ENCODE peak calls at places on chromosomes 12 and 14, in eight cellular contexts. V is type B pancreatic cell; I is thoracic aorta; G is activated CD8-positive, alpha-beta memory T cell treated with anti-CD3 and anti-CD28 coated beads for 4 hours; W is psoas muscle; T is effector memory CD4-positive, alpha-beta T cell; N is ureter; X is fibroblast of the aortic adventitia. B is an unnamed sample.

GRCh38 chr12:75660107-75660530 is 148.7 kb upstream of the KRR1 start:
- DNase-seq in N (no peak), T (no peak), X (peak), V (no peak), W (no peak), G (no peak), I (no peak), B (no peak)

GRCh38 chr12:11039171-11039570 is 8.0 kb upstream of the TAS2R31 start:
- DNase-seq in I (no peak), T (no peak), X (no peak), G (no peak), V (no peak), W (no peak), N (no peak), B (no peak)

GRCh38 chr12:46164186-46164585 is 104.7 kb downstream of the SLC38A1 start:
- DNase-seq in T (no peak), V (no peak), W (no peak), N (no peak), X (no peak), I (no peak), G (no peak), B (no peak)

GRCh38 chr12:74401035-74401434 is 136.6 kb upstream of the ATXN7L3B start:
- DNase-seq in N (no peak), X (no peak), W (no peak), V (no peak), G (no peak), I (no peak), T (no peak), B (no peak)

GRCh38 chr14:55297611-55298323 is 26.5 kb downstream of the FBXO34 start:
- DNase-seq in G (no peak), N (peak), V (no peak), I (no peak), T (peak), X (no peak), W (no peak), B (no peak)

GRCh38 chr12:122661246-122661645 is 41.9 kb downstream of the HCAR2 start:
- DNase-seq in V (no peak), W (no peak), T (no peak), N (no peak), G (no peak), X (no peak), I (no peak), B (no peak)

GRCh38 chr12:95212576-95212975 is 4.7 kb downstream of the FGD6 start:
- DNase-seq in X (no peak), G (no peak), T (no peak), N (no peak), W (no peak), I (no peak), V (no peak), B (no peak)

GRCh38 chr12:53047221-53048032 is 2.4 kb upstream of the TNS2 start:
- DNase-seq in N (peak), W (peak), T (peak), V (peak), X (peak), I (no peak), G (peak), B (no peak)

GRCh38 chr12:111596985-111597730 is 2.0 kb downstream of the ATXN2 start:
- DNase-seq in T (no peak), W (peak), X (peak), N (peak), V (no peak), G (no peak), I (no peak), B (peak)

GRCh38 chr12:49885663-49886461 is 17.8 kb downstream of the FAIM2 start:
- DNase-seq in W (no peak), I (no peak), G (no peak), N (no peak), T (no peak), V (no peak), X (no peak), B (peak)

GRCh38 chr14:55074662-55075061 is 23.2 kb downstream of the MAPK1IP1L start:
- DNase-seq in I (no peak), V (no peak), N (no peak), X (no peak), W (no peak), G (no peak), T (no peak), B (no peak)

GRCh38 chr14:96001866-96002510 is 37.2 kb upstream of the C14orf132 start:
- DNase-seq in G (no peak), N (no peak), T (no peak), W (no peak), V (no peak), I (no peak), X (no peak), B (no peak)

GRCh38 chr12:113961921-113962710 is 4.0 kb downstream of the RBM19 start:
- DNase-seq in X (peak), T (no peak), N (no peak), V (no peak), G (no peak), I (no peak), W (no peak), B (no peak)

GRCh38 chr12:29073631-29074239 is 75.3 kb upstream of the FAR2 start:
- DNase-seq in N (no peak), T (no peak), G (no peak), V (no peak), W (no peak), I (no peak), X (peak), B (peak)

GRCh38 chr14:74940956-74941565 is 14.3 kb downstream of the PGF start:
- DNase-seq in N (no peak), G (no peak), X (no peak), I (no peak), T (no peak), W (no peak), V (no peak), B (no peak)

GRCh38 chr12:94149781-94150482 is 1.6 kb downstream of the PLXNC1 start:
- DNase-seq in X (no peak), G (no peak), I (no peak), W (peak), V (no peak), N (no peak), T (no peak), B (no peak)

GRCh38 chr12:27777141-27777540 is 2.9 kb upstream of the KLHL42 start:
- DNase-seq in X (no peak), V (no peak), G (no peak), W (no peak), N (no peak), T (no peak), I (no peak), B (no peak)